ENCODE peak calls at places on chromosomes 4 and X, in five cellular contexts. One of them, this sample, is unnamed.

GRCh38 chrX:15567886-15568616 is 32.7 kb downstream of the ACE2 start:
- DNase-seq in heart left ventricle: no peak
- DNase-seq in AG10803: no peak
- DNase-seq in foreskin fibroblast: no peak
- DNase-seq in GM12865: no peak
- DNase-seq in this sample: no peak

GRCh38 chrX:71081348-71082148 is 13.4 kb upstream of the SNX12 start:
- DNase-seq in heart left ventricle: no peak
- DNase-seq in AG10803: peak
- DNase-seq in foreskin fibroblast: no peak
- DNase-seq in GM12865: no peak
- DNase-seq in this sample: no peak

GRCh38 chr4:133968174-133968573 is 233.4 kb downstream of the PABPC4L start:
- DNase-seq in heart left ventricle: no peak
- DNase-seq in GM12865: no peak
- DNase-seq in foreskin fibroblast: no peak
- DNase-seq in AG10803: no peak
- DNase-seq in this sample: no peak

GRCh38 chr4:25439913-25440477 is 62.9 kb downstream of the ANAPC4 start:
- DNase-seq in GM12865: peak
- DNase-seq in heart left ventricle: no peak
- DNase-seq in AG10803: peak
- DNase-seq in foreskin fibroblast: peak
- DNase-seq in this sample: no peak

GRCh38 chr4:1596393-1596792 is 87.7 kb downstream of the FAM53A start:
- DNase-seq in GM12865: no peak
- DNase-seq in AG10803: no peak
- DNase-seq in heart left ventricle: peak
- DNase-seq in foreskin fibroblast: no peak
- DNase-seq in this sample: no peak

GRCh38 chr4:141455651-141456050 is 180.7 kb upstream of the IL15 start:
- DNase-seq in AG10803: peak
- DNase-seq in heart left ventricle: no peak
- DNase-seq in foreskin fibroblast: no peak
- DNase-seq in GM12865: no peak
- DNase-seq in this sample: no peak

GRCh38 chrX:103878466-103879151 is 46.6 kb upstream of the RAB9B start:
- DNase-seq in foreskin fibroblast: peak
- DNase-seq in AG10803: peak
- DNase-seq in GM12865: no peak
- DNase-seq in heart left ventricle: no peak
- DNase-seq in this sample: no peak

GRCh38 chr4:140971077-140971792 is 162.0 kb downstream of the RNF150 start:
- DNase-seq in GM12865: no peak
- DNase-seq in heart left ventricle: peak
- DNase-seq in foreskin fibroblast: no peak
- DNase-seq in AG10803: no peak
- DNase-seq in this sample: no peak

GRCh38 chr4:111854494-111855087 is 290.7 kb upstream of the FAM241A start:
- DNase-seq in AG10803: peak
- DNase-seq in foreskin fibroblast: peak
- DNase-seq in GM12865: peak
- DNase-seq in heart left ventricle: no peak
- DNase-seq in this sample: no peak

GRCh38 chr4:78057135-78057599 is at the start of gene FRAS1:
- DNase-seq in foreskin fibroblast: no peak
- DNase-seq in AG10803: peak
- DNase-seq in heart left ventricle: peak
- DNase-seq in GM12865: no peak
- DNase-seq in this sample: no peak

GRCh38 chr4:10158355-10158942 is 41.9 kb upstream of the WDR1 start:
- DNase-seq in GM12865: no peak
- DNase-seq in foreskin fibroblast: no peak
- DNase-seq in AG10803: peak
- DNase-seq in heart left ventricle: no peak
- DNase-seq in this sample: no peak

DNA sequence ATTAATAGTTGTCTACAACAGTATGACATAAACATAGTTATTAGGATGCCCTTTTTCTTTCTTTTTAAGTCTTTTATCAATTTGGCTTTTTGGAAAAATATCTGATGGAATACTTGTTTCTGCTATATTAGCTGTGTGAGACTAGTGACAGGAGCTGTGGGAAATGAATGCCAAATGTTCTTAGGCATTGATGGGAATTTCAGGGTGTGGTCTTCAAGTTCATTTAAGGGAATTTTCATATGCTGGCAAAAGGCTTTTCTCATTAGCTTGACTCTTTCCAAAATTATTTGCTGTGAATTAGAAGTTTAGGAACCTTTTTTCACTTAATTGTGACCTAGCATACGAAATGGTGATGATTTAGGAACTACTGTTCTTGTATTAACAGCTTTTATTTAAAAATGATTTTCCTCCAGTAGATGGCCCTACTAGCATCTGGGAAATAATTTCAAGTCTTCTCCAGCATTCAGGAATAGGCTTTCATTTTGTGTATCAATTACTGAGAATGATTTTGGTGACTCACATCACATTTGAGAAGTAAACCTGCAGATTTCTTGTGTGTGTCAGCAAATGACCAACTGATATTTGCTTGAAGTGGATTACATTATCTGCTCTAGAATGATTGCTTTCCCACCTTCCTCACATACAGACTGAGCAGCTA is 70.9 kb downstream of the HTT start:
- DNase-seq in AG10803: peak
- DNase-seq in heart left ventricle: no peak
- DNase-seq in foreskin fibroblast: peak
- DNase-seq in GM12865: no peak
- DNase-seq in this sample: no peak
- TF ChIP-seq CTCF in AG10803: peak
- TF ChIP-seq CTCF in heart left ventricle: peak
- TF ChIP-seq CTCF in foreskin fibroblast: peak
- TF ChIP-seq CTCF in GM12865: no peak
- TF ChIP-seq CTCF in this sample: no peak

GRCh38 chrX:48496660-48497059 is 12.1 kb upstream of the PORCN start:
- DNase-seq in AG10803: no peak
- DNase-seq in foreskin fibroblast: no peak
- DNase-seq in GM12865: no peak
- DNase-seq in heart left ventricle: no peak
- DNase-seq in this sample: no peak

GRCh38 chrX:48490661-48491060 is 14.7 kb downstream of the FTSJ1 start:
- DNase-seq in GM12865: no peak
- DNase-seq in heart left ventricle: no peak
- DNase-seq in AG10803: no peak
- DNase-seq in foreskin fibroblast: no peak
- DNase-seq in this sample: no peak

GRCh38 chrX:48491809-48492208 is 15.8 kb downstream of the FTSJ1 start:
- DNase-seq in AG10803: no peak
- DNase-seq in heart left ventricle: no peak
- DNase-seq in foreskin fibroblast: no peak
- DNase-seq in GM12865: no peak
- DNase-seq in this sample: no peak

GRCh38 chrX:48492293-48492910 is 16.4 kb upstream of the PORCN start:
- DNase-seq in heart left ventricle: no peak
- DNase-seq in AG10803: peak
- DNase-seq in foreskin fibroblast: peak
- DNase-seq in GM12865: no peak
- DNase-seq in this sample: peak

DNA sequence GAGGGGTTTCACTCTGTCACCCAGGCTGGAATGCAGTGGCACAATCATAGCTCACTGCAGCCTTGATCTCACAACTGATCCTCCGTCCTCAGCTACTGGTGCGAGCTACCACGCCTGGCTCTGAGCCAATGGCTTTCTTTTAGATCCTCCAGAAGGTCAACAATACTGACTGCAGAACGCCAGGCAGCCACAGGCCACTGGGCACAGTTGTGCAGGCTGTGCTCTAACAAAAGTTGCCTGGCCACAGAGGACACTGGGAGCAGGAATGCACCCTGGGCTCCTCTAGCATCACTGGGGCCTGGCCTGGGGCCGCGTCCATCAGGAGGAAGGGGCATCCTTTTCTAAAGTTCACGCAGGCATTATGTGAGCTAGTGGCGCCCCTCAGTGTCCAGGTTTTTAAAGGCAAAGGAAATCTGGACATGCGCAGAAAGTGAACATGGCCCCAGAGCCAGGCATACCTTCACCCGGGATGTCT is 14.9 kb upstream of the PORCN start:
- DNase-seq in AG10803: no peak
- DNase-seq in foreskin fibroblast: no peak
- DNase-seq in heart left ventricle: no peak
- DNase-seq in GM12865: no peak
- DNase-seq in this sample: no peak
- TF ChIP-seq CTCF in AG10803: peak
- TF ChIP-seq CTCF in foreskin fibroblast: no peak
- TF ChIP-seq CTCF in heart left ventricle: no peak
- TF ChIP-seq CTCF in GM12865: no peak
- TF ChIP-seq CTCF in this sample: no peak

GRCh38 chr4:132445386-132445785 is 703.7 kb upstream of the PCDH10 start:
- DNase-seq in AG10803: no peak
- DNase-seq in GM12865: no peak
- DNase-seq in foreskin fibroblast: no peak
- DNase-seq in heart left ventricle: no peak
- DNase-seq in this sample: no peak
- TF ChIP-seq CTCF in AG10803: no peak
- TF ChIP-seq CTCF in GM12865: no peak
- TF ChIP-seq CTCF in foreskin fibroblast: no peak
- TF ChIP-seq CTCF in heart left ventricle: no peak
- TF ChIP-seq CTCF in this sample: no peak

GRCh38 chr4:8874003-8874895 is 2.6 kb upstream of the HMX1 start:
- DNase-seq in GM12865: no peak
- DNase-seq in AG10803: no peak
- DNase-seq in foreskin fibroblast: no peak
- DNase-seq in heart left ventricle: no peak
- DNase-seq in this sample: no peak
- TF ChIP-seq CTCF in GM12865: no peak
- TF ChIP-seq CTCF in AG10803: no peak
- TF ChIP-seq CTCF in foreskin fibroblast: no peak
- TF ChIP-seq CTCF in heart left ventricle: no peak
- TF ChIP-seq CTCF in this sample: no peak

DNA sequence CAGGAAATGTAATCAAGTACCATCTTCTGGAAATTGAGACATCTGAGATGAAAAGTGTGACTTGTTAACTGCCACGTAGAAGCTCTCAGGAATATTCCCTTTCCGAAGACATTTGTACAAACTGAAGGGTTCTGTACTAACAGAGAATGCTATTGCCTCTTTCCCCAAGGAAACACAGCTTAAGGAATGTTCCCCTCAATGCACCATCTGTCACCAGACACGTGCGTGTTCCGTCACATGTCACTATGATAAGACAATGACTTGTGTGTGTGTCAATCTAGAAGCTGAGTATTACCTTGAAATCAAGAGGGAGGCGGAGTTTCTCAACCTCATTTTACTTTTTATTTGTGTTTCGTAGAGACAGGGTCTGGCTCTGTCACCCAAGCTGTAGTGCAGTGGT is 58.1 kb downstream of the DHRSX start:
- DNase-seq in GM12865: no peak
- DNase-seq in AG10803: no peak
- DNase-seq in heart left ventricle: no peak
- DNase-seq in foreskin fibroblast: no peak
- DNase-seq in this sample: no peak
- TF ChIP-seq CTCF in GM12865: no peak
- TF ChIP-seq CTCF in AG10803: no peak
- TF ChIP-seq CTCF in heart left ventricle: no peak
- TF ChIP-seq CTCF in foreskin fibroblast: no peak
- TF ChIP-seq CTCF in this sample: no peak

DNA sequence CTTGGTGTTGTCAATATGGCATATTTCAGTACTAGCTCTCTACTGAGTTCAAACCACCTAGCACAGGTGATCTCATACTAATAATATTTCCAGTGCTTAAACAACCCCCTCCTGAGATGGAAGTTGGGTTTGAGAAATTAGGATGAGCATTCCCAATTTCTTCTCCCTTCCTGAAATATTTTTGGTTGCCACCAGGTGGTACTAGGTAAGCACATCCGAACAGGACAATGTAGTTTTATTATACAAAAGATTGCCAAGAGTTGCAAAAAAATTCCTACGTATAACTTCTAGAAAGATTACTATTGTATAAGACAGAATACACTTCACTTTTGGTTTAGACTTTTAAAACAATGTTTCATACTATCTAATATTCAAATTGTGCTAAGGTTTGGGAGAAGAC is 484.5 kb downstream of the PACRGL start:
- DNase-seq in GM12865: no peak
- DNase-seq in heart left ventricle: no peak
- DNase-seq in AG10803: no peak
- DNase-seq in foreskin fibroblast: no peak
- DNase-seq in this sample: no peak
- TF ChIP-seq CTCF in GM12865: no peak
- TF ChIP-seq CTCF in heart left ventricle: no peak
- TF ChIP-seq CTCF in AG10803: no peak
- TF ChIP-seq CTCF in foreskin fibroblast: no peak
- TF ChIP-seq CTCF in this sample: no peak

GRCh38 chrX:151713859-151714258 is 2.0 kb upstream of the FATE1 start:
- DNase-seq in heart left ventricle: no peak
- DNase-seq in AG10803: no peak
- DNase-seq in foreskin fibroblast: no peak
- DNase-seq in GM12865: peak
- DNase-seq in this sample: no peak
- TF ChIP-seq CTCF in heart left ventricle: peak
- TF ChIP-seq CTCF in AG10803: peak
- TF ChIP-seq CTCF in foreskin fibroblast: peak
- TF ChIP-seq CTCF in GM12865: peak
- TF ChIP-seq CTCF in this sample: peak

This sample was measured in CD14-positive monocyte.